ENCODE peak calls at places on chromosomes 5 and 9, in ten cellular contexts. J is stimulated activated CD8-positive, alpha-beta memory T cell treated with anti-CD3 and anti-CD28 coated beads, Interleukin-15, amount 100 ng/mL, for 24 hours; I is activated CD4-positive, CD25-positive, alpha-beta regulatory T cell treated with anti-CD3 and anti-CD28 coated beads, Interleukin-2, amount 50 U/mL, for 72 hours; T is mesenteric fat pad; M is stromal cell of bone marrow; Z is globus pallidus; Y is NCI-H1092; H is dorsolateral prefrontal cortex; U is SW480; A is HS-27A. K is an unnamed sample.

GRCh38 chr5:79075646-79076426 is 6.3 kb downstream of the BHMT2 start:
- DNase-seq in J (no peak), T (no peak), I (no peak), H (no peak), Y (no peak), A (no peak), U (no peak), Z (no peak), M (no peak), K (peak)

GRCh38 chr9:19161257-19162025 is 34.1 kb upstream of the PLIN2 start:
- DNase-seq in J (no peak), Z (no peak), M (peak), I (no peak), U (peak), A (peak), T (no peak), Y (no peak), H (no peak), K (no peak)

GRCh38 chr5:41641621-41642020 is 131.2 kb upstream of the PLCXD3 start:
- DNase-seq in A (no peak), U (no peak), M (no peak), I (no peak), Z (no peak), H (no peak), J (no peak), T (no peak), Y (no peak), K (no peak)

GRCh38 chr5:173855995-173856656 is 32.0 kb upstream of the CPEB4 start:
- DNase-seq in Y (no peak), M (no peak), J (no peak), Z (no peak), I (no peak), U (no peak), A (no peak), T (no peak), H (no peak), K (no peak)

GRCh38 chr9:101229606-101230005 is 155.2 kb downstream of the BAAT start:
- DNase-seq in T (no peak), H (no peak), M (no peak), U (no peak), I (no peak), A (no peak), J (no peak), Y (peak), Z (no peak), K (no peak)

GRCh38 chr9:14415947-14416346 is 102.0 kb upstream of the NFIB start:
- DNase-seq in I (no peak), T (no peak), U (peak), H (no peak), M (peak), A (no peak), J (no peak), Y (no peak), Z (no peak), K (no peak)

GRCh38 chr5:67015577-67016290 is 180.9 kb downstream of the CD180 start:
- DNase-seq in A (no peak), I (no peak), H (no peak), M (no peak), Z (no peak), T (no peak), U (no peak), Y (peak), J (no peak), K (no peak)

GRCh38 chr5:133870661-133871060 is 97.8 kb downstream of the C5orf15 start:
- DNase-seq in Z (no peak), H (no peak), M (peak), J (no peak), T (peak), Y (no peak), U (no peak), I (peak), A (no peak), K (no peak)

GRCh38 chr5:80408475-80408875 is 611 bp downstream of the ZFYVE16 start:
- DNase-seq in I (no peak), U (peak), A (no peak), Y (peak), T (no peak), J (no peak), M (peak), H (peak), Z (peak), K (peak)

GRCh38 chr9:28782630-28783029 is 1209.3 kb upstream of the C9orf72 start:
- DNase-seq in A (no peak), Y (no peak), I (no peak), H (no peak), J (no peak), M (peak), T (no peak), Z (no peak), U (no peak), K (no peak)

GRCh38 chr9:32015795-32016194 is 368.6 kb upstream of the ACO1 start:
- DNase-seq in Z (no peak), I (no peak), Y (no peak), U (no peak), J (no peak), A (no peak), M (no peak), H (no peak), T (no peak), K (no peak)

GRCh38 chr9:114285166-114285867 is 37.6 kb upstream of the ORM1 start:
- DNase-seq in T (peak), U (no peak), I (no peak), Y (no peak), A (peak), H (peak), J (no peak), Z (no peak), M (peak), K (no peak)

GRCh38 chr5:71601222-71602026 is 14.3 kb downstream of the MCCC2 start:
- DNase-seq in Z (peak), T (no peak), H (no peak), I (peak), Y (no peak), J (peak), U (peak), A (peak), M (peak), K (no peak)

GRCh38 chr5:159510282-159510681 is 180.0 kb upstream of the IL12B start:
- DNase-seq in H (no peak), A (no peak), I (no peak), Y (no peak), T (no peak), M (peak), J (no peak), Z (no peak), U (peak), K (peak)

GRCh38 chr9:127968717-127969383 is 11.9 kb downstream of the EEIG1 start:
- DNase-seq in H (no peak), J (no peak), I (no peak), M (peak), U (peak), Y (peak), A (no peak), T (no peak), Z (peak), K (peak)

GRCh38 chr5:160260881-160261815 is 31.8 kb downstream of the FABP6 start:
- DNase-seq in Y (no peak), A (no peak), Z (no peak), M (no peak), J (no peak), H (no peak), U (no peak), I (no peak), T (no peak), K (no peak)

GRCh38 chr5:134465856-134466240 is 54.2 kb upstream of the CDKN2AIPNL start:
- DNase-seq in Z (peak), T (peak), A (peak), M (peak), H (peak), J (peak), U (peak), Y (no peak), I (peak), K (peak)

GRCh38 chr5:82522912-82523311 is 244.8 kb upstream of the RPS23 start:
- DNase-seq in T (no peak), A (no peak), H (no peak), Z (peak), U (no peak), J (no peak), Y (peak), I (no peak), M (no peak), K (no peak)

GRCh38 chr9:70477146-70477745 is 62.8 kb upstream of the KLF9 start:
- DNase-seq in A (peak), Y (no peak), Z (no peak), H (no peak), M (no peak), J (no peak), T (no peak), U (no peak), I (no peak), K (no peak)

GRCh38 chr5:39501403-39501802 is 76.6 kb upstream of the DAB2 start:
- DNase-seq in U (no peak), J (no peak), T (no peak), Y (no peak), A (peak), H (no peak), M (peak), I (no peak), Z (no peak), K (peak)

GRCh38 chr5:50325237-50325832 is 115.8 kb downstream of the EMB start:
- DNase-seq in H (no peak), A (no peak), Y (no peak), Z (peak), U (peak), J (no peak), T (no peak), I (no peak), M (peak), K (no peak)

GRCh38 chr5:173721259-173722232 is 105.1 kb upstream of the BOD1 start:
- DNase-seq in U (no peak), H (no peak), J (no peak), Y (no peak), M (no peak), Z (no peak), A (no peak), T (no peak), I (no peak), K (no peak)

GRCh38 chr9:117644133-117644532 is 60.1 kb upstream of the TLR4 start:
- DNase-seq in J (no peak), H (no peak), Y (no peak), U (no peak), T (no peak), I (no peak), Z (no peak), M (no peak), A (no peak), K (no peak)

GRCh38 chr5:134525687-134526482 is 415 bp downstream of the JADE2 start:
- DNase-seq in Z (peak), H (peak), I (peak), T (no peak), J (peak), Y (peak), U (peak), A (no peak), M (no peak), K (peak)

GRCh38 chr9:13513710-13514444 is 234.4 kb upstream of the MPDZ start:
- DNase-seq in Y (peak), T (no peak), H (no peak), M (no peak), A (no peak), U (no peak), J (no peak), Z (no peak), I (no peak), K (peak)

GRCh38 chr5:149596712-149597111 is 15.4 kb downstream of the ARHGEF37 start:
- DNase-seq in T (no peak), I (no peak), H (no peak), M (no peak), A (no peak), Y (no peak), J (no peak), U (no peak), Z (no peak), K (no peak)

GRCh38 chr9:120336021-120336752 is 243.8 kb downstream of the CDK5RAP2 start:
- DNase-seq in Y (no peak), U (no peak), M (peak), J (no peak), A (no peak), H (no peak), I (no peak), T (no peak), Z (no peak), K (no peak)

GRCh38 chr5:141677415-141677814 is 4.6 kb downstream of the ARAP3 start:
- DNase-seq in Z (no peak), Y (no peak), I (no peak), J (no peak), T (no peak), M (no peak), H (no peak), U (no peak), A (no peak), K (no peak)

GRCh38 chr9:89799221-89799620 is 194.4 kb downstream of the GADD45G start:
- DNase-seq in H (no peak), Y (no peak), T (no peak), U (no peak), J (no peak), A (no peak), I (no peak), M (no peak), Z (no peak), K (no peak)

GRCh38 chr9:126607731-126608130 is 6.0 kb upstream of the LMX1B start:
- DNase-seq in H (no peak), Y (no peak), A (no peak), T (no peak), U (peak), I (no peak), Z (no peak), M (no peak), J (no peak), K (no peak)

GRCh38 chr5:134509308-134510040 is 16.0 kb upstream of the JADE2 start:
- DNase-seq in Y (no peak), H (no peak), I (no peak), Z (no peak), A (no peak), M (no peak), J (no peak), T (no peak), U (peak), K (no peak)

GRCh38 chr5:161311965-161312364 is 234.6 kb downstream of the GABRB2 start:
- DNase-seq in U (no peak), A (no peak), M (no peak), J (no peak), H (no peak), Y (no peak), T (no peak), I (no peak), Z (no peak), K (no peak)

GRCh38 chr5:55773057-55773456 is 35.2 kb downstream of the DDX4 start:
- DNase-seq in H (no peak), I (no peak), Y (no peak), U (peak), A (no peak), J (no peak), Z (peak), M (no peak), T (no peak), K (no peak)

GRCh38 chr9:114771901-114772300 is 33.9 kb downstream of the TNFSF15 start:
- DNase-seq in A (no peak), Y (no peak), H (no peak), Z (no peak), M (no peak), I (no peak), U (no peak), J (no peak), T (no peak), K (no peak)

GRCh38 chr9:134059188-134059641 is 8.6 kb downstream of the BRD3 start:
- DNase-seq in I (peak), H (peak), Z (no peak), A (no peak), Y (no peak), T (peak), J (no peak), U (no peak), M (no peak), K (no peak)

GRCh38 chr5:150694638-150695037 is 6.2 kb downstream of the RBM22 start:
- DNase-seq in Z (no peak), T (no peak), I (no peak), A (peak), J (no peak), Y (no peak), H (no peak), U (no peak), M (no peak), K (no peak)

GRCh38 chr9:137960496-137960895 is 82.9 kb downstream of the CACNA1B start:
- DNase-seq in J (no peak), U (no peak), H (no peak), Y (no peak), Z (no peak), I (no peak), T (no peak), A (no peak), M (no peak), K (no peak)

GRCh38 chr5:95846554-95847260 is 24.2 kb upstream of the GLRX start:
- DNase-seq in Y (peak), H (no peak), A (no peak), I (peak), Z (peak), U (peak), J (no peak), M (no peak), T (no peak), K (peak)

GRCh38 chr9:128404579-128404978 is 16.1 kb upstream of the CERCAM start:
- DNase-seq in Z (no peak), I (no peak), M (no peak), H (no peak), U (no peak), A (no peak), J (no peak), T (no peak), Y (no peak), K (no peak)

K was measured in Right ventricle myocardium superior.